ENCODE peak calls at places on chromosomes 2 and 18, in four cellular contexts. V, Y, P and R are unnamed samples.

GRCh38 chr2:123993728-123994323 is 31.3 kb upstream of the CNTNAP5 start:
- DNase-seq in V (no peak), Y (no peak), P (no peak), R (peak)

GRCh38 chr2:216987176-216987809 is 127.4 kb upstream of the TNP1 start:
- DNase-seq in V (no peak), Y (no peak), P (no peak), R (no peak)

GRCh38 chr18:74333091-74333490 is 17.5 kb downstream of the C18orf63 start:
- DNase-seq in V (no peak), Y (no peak), P (no peak), R (no peak)

GRCh38 chr2:237298323-237299118 is 115.4 kb downstream of the COL6A3 start:
- DNase-seq in V (no peak), Y (peak), P (peak), R (no peak)

GRCh38 chr2:181239400-181239799 is 217.8 kb upstream of the ITGA4 start:
- DNase-seq in V (no peak), Y (no peak), P (no peak), R (peak)

GRCh38 chr2:83528746-83529145 is 930.3 kb downstream of the SUCLG1 start:
- DNase-seq in V (no peak), Y (no peak), P (no peak), R (no peak)

GRCh38 chr2:42054657-42055430 is 7.0 kb downstream of the PKDCC start:
- DNase-seq in V (no peak), Y (no peak), P (no peak), R (no peak)

GRCh38 chr2:84194906-84195644 is 264.0 kb downstream of the SUCLG1 start:
- DNase-seq in V (no peak), Y (no peak), P (no peak), R (no peak)

GRCh38 chr2:158482594-158482993 is 25.8 kb downstream of the PKP4 start:
- DNase-seq in V (no peak), Y (no peak), P (no peak), R (no peak)

GRCh38 chr2:46481541-46482193 is 2.3 kb downstream of the TMEM247 start:
- DNase-seq in V (no peak), Y (no peak), P (no peak), R (no peak)

DNA sequence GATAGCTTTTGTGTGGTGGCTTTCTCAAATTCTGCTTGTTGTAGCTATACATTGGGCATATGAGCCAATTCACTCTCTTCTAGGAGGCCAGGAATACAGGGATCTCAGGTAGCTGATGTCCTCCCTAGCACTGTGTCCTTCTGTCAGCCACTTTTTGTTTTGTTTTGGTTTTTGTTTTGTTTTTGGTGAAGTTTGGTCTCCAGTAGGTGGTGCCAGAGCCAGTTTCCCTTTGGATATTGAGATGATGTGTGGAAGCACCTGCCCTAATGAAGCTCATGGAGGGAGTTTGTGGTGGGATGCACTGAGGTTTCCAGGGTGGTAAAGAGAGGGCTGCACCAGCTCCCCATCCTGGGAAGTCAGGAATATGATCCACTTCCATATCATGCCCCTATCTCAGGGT is 100.5 kb upstream of the VWC2L start:
- DNase-seq in V (no peak), Y (no peak), P (no peak), R (peak)
- TF ChIP-seq CTCF in V (no peak), Y (no peak), P (no peak), R (peak)

GRCh38 chr18:66638856-66639621 is 35.1 kb upstream of the CDH19 start:
- DNase-seq in V (no peak), Y (no peak), P (no peak), R (no peak)
- H3K4me3 ChIP-seq in V (no peak), Y (no peak), P (no peak), R (no peak)

GRCh38 chr2:85748948-85749875 is 4.6 kb upstream of the ATOH8 start:
- DNase-seq in V (no peak), Y (no peak), P (no peak), R (no peak)
- TF ChIP-seq CTCF in V (no peak), Y (no peak), P (no peak), R (no peak)

DNA sequence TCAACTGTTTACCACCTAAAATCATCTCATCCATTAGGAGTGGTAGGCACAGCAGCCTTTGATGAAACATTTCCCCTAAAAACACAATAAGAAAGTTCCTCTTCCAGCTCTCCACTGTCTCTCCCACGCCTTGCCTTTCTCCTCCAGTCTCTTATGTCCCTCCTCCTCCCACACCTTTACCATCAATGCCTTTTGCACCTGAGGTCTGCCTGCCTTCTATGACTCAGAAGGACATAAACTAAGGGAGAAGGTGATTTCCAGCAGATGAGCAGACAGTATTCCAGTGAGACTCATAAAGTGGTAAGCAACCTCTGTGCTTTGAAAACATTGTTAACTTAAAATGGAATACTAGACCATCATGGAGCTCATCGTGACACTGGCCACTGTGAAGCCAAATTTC is 34.2 kb upstream of the NDUFV2 start:
- DNase-seq in V (no peak), Y (no peak), P (no peak), R (no peak)
- H3K4me3 ChIP-seq in V (no peak), Y (no peak), P (no peak), R (no peak)

GRCh38 chr18:50982802-50983179 is 15.0 kb downstream of the ELAC1 start:
- DNase-seq in V (no peak), Y (no peak), P (no peak), R (no peak)
- TF ChIP-seq CTCF in V (no peak), Y (no peak), P (no peak), R (no peak)

GRCh38 chr2:78993518-78994148 is 31.9 kb upstream of the REG3G start:
- DNase-seq in V (no peak), Y (no peak), P (no peak), R (no peak)
- H3K4me3 ChIP-seq in V (no peak), Y (no peak), P (no peak), R (no peak)